ENCODE peak calls at places on chromosome 1, in four cellular contexts. K is psoas muscle, Z is AG08395, D is GM23248. M is an unnamed sample.
A peak's percentile ranks its signal among the peaks of the same experiment; 100 is the strongest.

GRCh38 chr1:192261476-192261875 is 55.3 kb upstream of the RGS21 start:
- DNase-seq in K (no peak), Z (no peak), D (no peak), M (no peak)

GRCh38 chr1:214229736-214230135 is 51.2 kb upstream of the SMYD2 start:
- DNase-seq in K (no peak), Z (no peak), D (no peak), M (no peak)

GRCh38 chr1:190754769-190755168 is 277.1 kb upstream of the BRINP3 start:
- DNase-seq in K (no peak), Z (peak; percentile 0), D (peak; percentile 0), M (no peak)

GRCh38 chr1:36151845-36152203 is 2.5 kb upstream of the TRAPPC3 start:
- DNase-seq in K (peak; percentile 63), Z (no peak), D (peak; percentile 59), M (no peak)

GRCh38 chr1:168301664-168302320 is 21.1 kb downstream of the TBX19 start:
- DNase-seq in K (no peak), Z (peak; percentile 55), D (peak; percentile 82), M (peak; percentile 62)

GRCh38 chr1:160082487-160082886 is 1.1 kb downstream of the KCNJ9 start:
- DNase-seq in K (no peak), Z (no peak), D (no peak), M (no peak)

GRCh38 chr1:30405081-30405480 is 318.3 kb downstream of the MATN1 start:
- DNase-seq in K (no peak), Z (no peak), D (no peak), M (no peak)

GRCh38 chr1:117683571-117684285 is 77.9 kb downstream of the TENT5C start:
- DNase-seq in K (no peak), Z (peak; percentile 75), D (peak; percentile 61), M (peak; percentile 86)

GRCh38 chr1:113792986-113793385 is 19.3 kb downstream of the RSBN1 start:
- DNase-seq in K (no peak), Z (peak; percentile 63), D (peak; percentile 81), M (peak; percentile 55)

M was measured in AG10803.